ENCODE peak calls at places on chromosomes 16 and 17, in nine cellular contexts. One of them, this sample, is unnamed.

GRCh38 chr17:43367588-43368242 is 31.1 kb upstream of the ARL4D start:
- DNase-seq in stomach: no peak
- DNase-seq in upper lobe of left lung: no peak
- DNase-seq in left ventricle myocardium inferior: no peak
- DNase-seq in esophagus squamous epithelium: no peak
- DNase-seq in BE2C: peak; percentile 39
- DNase-seq in stimulated activated CD4-positive, alpha-beta T cell treated with anti-CD3 and anti-CD28 coated beads, Interleukin-1b, Interleukin-23, amount 100 ng/mL, for 1 hour: no peak
- DNase-seq in activated CD4-positive, alpha-beta memory T cell treated with anti-CD3 and anti-CD28 coated beads for 36 hours: peak; percentile 49
- DNase-seq in stimulated activated CD8-positive, alpha-beta memory T cell treated with anti-CD3 and anti-CD28 coated beads, Interleukin-2, amount 100 ng/mL, for 48 hours: no peak
- DNase-seq in this sample: peak; percentile 82

GRCh38 chr17:38358586-38359513 is 7.2 kb downstream of the SOCS7 start:
- DNase-seq in stomach: no peak
- DNase-seq in upper lobe of left lung: no peak
- DNase-seq in left ventricle myocardium inferior: no peak
- DNase-seq in esophagus squamous epithelium: no peak
- DNase-seq in BE2C: no peak
- DNase-seq in stimulated activated CD4-positive, alpha-beta T cell treated with anti-CD3 and anti-CD28 coated beads, Interleukin-1b, Interleukin-23, amount 100 ng/mL, for 1 hour: no peak
- DNase-seq in activated CD4-positive, alpha-beta memory T cell treated with anti-CD3 and anti-CD28 coated beads for 36 hours: no peak
- DNase-seq in stimulated activated CD8-positive, alpha-beta memory T cell treated with anti-CD3 and anti-CD28 coated beads, Interleukin-2, amount 100 ng/mL, for 48 hours: no peak
- DNase-seq in this sample: no peak

GRCh38 chr16:31064882-31065461 is 9.1 kb downstream of the ZNF668 start:
- DNase-seq in stomach: no peak
- DNase-seq in upper lobe of left lung: no peak
- DNase-seq in left ventricle myocardium inferior: peak; percentile 68
- DNase-seq in esophagus squamous epithelium: no peak
- DNase-seq in BE2C: peak; percentile 82
- DNase-seq in stimulated activated CD4-positive, alpha-beta T cell treated with anti-CD3 and anti-CD28 coated beads, Interleukin-1b, Interleukin-23, amount 100 ng/mL, for 1 hour: no peak
- DNase-seq in activated CD4-positive, alpha-beta memory T cell treated with anti-CD3 and anti-CD28 coated beads for 36 hours: no peak
- DNase-seq in stimulated activated CD8-positive, alpha-beta memory T cell treated with anti-CD3 and anti-CD28 coated beads, Interleukin-2, amount 100 ng/mL, for 48 hours: no peak
- DNase-seq in this sample: peak; percentile 90

GRCh38 chr16:67673712-67674580 is 7.3 kb downstream of the C16orf86 start:
- DNase-seq in stomach: peak; percentile 77
- DNase-seq in upper lobe of left lung: peak; percentile 67
- DNase-seq in left ventricle myocardium inferior: peak; percentile 74
- DNase-seq in esophagus squamous epithelium: no peak
- DNase-seq in BE2C: peak; percentile 46
- DNase-seq in stimulated activated CD4-positive, alpha-beta T cell treated with anti-CD3 and anti-CD28 coated beads, Interleukin-1b, Interleukin-23, amount 100 ng/mL, for 1 hour: no peak
- DNase-seq in activated CD4-positive, alpha-beta memory T cell treated with anti-CD3 and anti-CD28 coated beads for 36 hours: no peak
- DNase-seq in stimulated activated CD8-positive, alpha-beta memory T cell treated with anti-CD3 and anti-CD28 coated beads, Interleukin-2, amount 100 ng/mL, for 48 hours: no peak
- DNase-seq in this sample: no peak

GRCh38 chr17:45823598-45823997 is 21.1 kb upstream of the SPPL2C start:
- DNase-seq in stomach: no peak
- DNase-seq in upper lobe of left lung: no peak
- DNase-seq in left ventricle myocardium inferior: no peak
- DNase-seq in esophagus squamous epithelium: no peak
- DNase-seq in BE2C: no peak
- DNase-seq in stimulated activated CD4-positive, alpha-beta T cell treated with anti-CD3 and anti-CD28 coated beads, Interleukin-1b, Interleukin-23, amount 100 ng/mL, for 1 hour: no peak
- DNase-seq in activated CD4-positive, alpha-beta memory T cell treated with anti-CD3 and anti-CD28 coated beads for 36 hours: peak; percentile 27
- DNase-seq in stimulated activated CD8-positive, alpha-beta memory T cell treated with anti-CD3 and anti-CD28 coated beads, Interleukin-2, amount 100 ng/mL, for 48 hours: no peak
- DNase-seq in this sample: no peak

GRCh38 chr16:58605562-58605961 is 24.1 kb downstream of the CNOT1 start:
- DNase-seq in stomach: no peak
- DNase-seq in upper lobe of left lung: no peak
- DNase-seq in left ventricle myocardium inferior: no peak
- DNase-seq in esophagus squamous epithelium: no peak
- DNase-seq in BE2C: no peak
- DNase-seq in stimulated activated CD4-positive, alpha-beta T cell treated with anti-CD3 and anti-CD28 coated beads, Interleukin-1b, Interleukin-23, amount 100 ng/mL, for 1 hour: no peak
- DNase-seq in activated CD4-positive, alpha-beta memory T cell treated with anti-CD3 and anti-CD28 coated beads for 36 hours: no peak
- DNase-seq in stimulated activated CD8-positive, alpha-beta memory T cell treated with anti-CD3 and anti-CD28 coated beads, Interleukin-2, amount 100 ng/mL, for 48 hours: no peak
- DNase-seq in this sample: no peak

GRCh38 chr17:78407387-78407990 is 29.0 kb downstream of the PGS1 start:
- DNase-seq in stomach: no peak
- DNase-seq in upper lobe of left lung: no peak
- DNase-seq in left ventricle myocardium inferior: no peak
- DNase-seq in esophagus squamous epithelium: no peak
- DNase-seq in BE2C: no peak
- DNase-seq in stimulated activated CD4-positive, alpha-beta T cell treated with anti-CD3 and anti-CD28 coated beads, Interleukin-1b, Interleukin-23, amount 100 ng/mL, for 1 hour: no peak
- DNase-seq in activated CD4-positive, alpha-beta memory T cell treated with anti-CD3 and anti-CD28 coated beads for 36 hours: no peak
- DNase-seq in stimulated activated CD8-positive, alpha-beta memory T cell treated with anti-CD3 and anti-CD28 coated beads, Interleukin-2, amount 100 ng/mL, for 48 hours: no peak
- DNase-seq in this sample: no peak

GRCh38 chr17:48711128-48711527 is 11.2 kb downstream of the PRAC1 start:
- DNase-seq in stomach: no peak
- DNase-seq in upper lobe of left lung: no peak
- DNase-seq in left ventricle myocardium inferior: no peak
- DNase-seq in esophagus squamous epithelium: no peak
- DNase-seq in BE2C: no peak
- DNase-seq in stimulated activated CD4-positive, alpha-beta T cell treated with anti-CD3 and anti-CD28 coated beads, Interleukin-1b, Interleukin-23, amount 100 ng/mL, for 1 hour: no peak
- DNase-seq in activated CD4-positive, alpha-beta memory T cell treated with anti-CD3 and anti-CD28 coated beads for 36 hours: no peak
- DNase-seq in stimulated activated CD8-positive, alpha-beta memory T cell treated with anti-CD3 and anti-CD28 coated beads, Interleukin-2, amount 100 ng/mL, for 48 hours: no peak
- DNase-seq in this sample: no peak

GRCh38 chr17:44198721-44199552 is 747 bp downstream of the ATXN7L3 start:
- DNase-seq in stomach: peak; percentile 68
- DNase-seq in upper lobe of left lung: peak; percentile 93
- DNase-seq in left ventricle myocardium inferior: peak; percentile 67
- DNase-seq in esophagus squamous epithelium: no peak
- DNase-seq in BE2C: peak; percentile 76
- DNase-seq in stimulated activated CD4-positive, alpha-beta T cell treated with anti-CD3 and anti-CD28 coated beads, Interleukin-1b, Interleukin-23, amount 100 ng/mL, for 1 hour: no peak
- DNase-seq in activated CD4-positive, alpha-beta memory T cell treated with anti-CD3 and anti-CD28 coated beads for 36 hours: peak; percentile 69
- DNase-seq in stimulated activated CD8-positive, alpha-beta memory T cell treated with anti-CD3 and anti-CD28 coated beads, Interleukin-2, amount 100 ng/mL, for 48 hours: peak; percentile 26
- DNase-seq in this sample: no peak